ENCODE peak calls at places on chromosomes 11 and 22, in nine cellular contexts. L is sigmoid colon, M is thoracic aorta, R is GM10248, H is A549, S is hepatocyte, J is Calu3, T is GM13976, I is pancreas. C is an unnamed sample.

GRCh38 chr11:111148953-111149352 is 96.6 kb upstream of the POU2AF2 start:
- DNase-seq in L (no peak), M (no peak), R (no peak), H (no peak), S (no peak), J (no peak), T (no peak), I (no peak), C (no peak)

GRCh38 chr11:103297900-103298299 is 188.7 kb downstream of the DYNC2H1 start:
- DNase-seq in L (no peak), M (no peak), R (no peak), H (no peak), S (no peak), J (no peak), T (no peak), I (no peak), C (no peak)

GRCh38 chr11:127733552-127733951 is 733.0 kb upstream of the KIRREL3 start:
- DNase-seq in L (no peak), M (no peak), R (no peak), H (no peak), S (no peak), J (no peak), T (no peak), I (no peak), C (no peak)

GRCh38 chr11:61949169-61950034 is 749 bp upstream of the BEST1 start:
- DNase-seq in L (peak), M (no peak), R (no peak), H (peak), S (peak), J (peak), T (peak), I (peak), C (peak)

GRCh38 chr11:2089536-2090165 is 49.5 kb downstream of the IGF2 start:
- DNase-seq in L (peak), M (no peak), R (peak), H (peak), S (peak), J (peak), T (peak), I (no peak), C (no peak)

GRCh38 chr11:2590131-2590950 is 109.5 kb downstream of the KCNQ1OT1 start:
- DNase-seq in L (no peak), M (no peak), R (peak), H (no peak), S (no peak), J (no peak), T (peak), I (no peak), C (no peak)

GRCh38 chr11:3052109-3052479 is 5.1 kb downstream of the CARS1 start:
- DNase-seq in L (no peak), M (no peak), R (no peak), H (no peak), S (no peak), J (no peak), T (no peak), I (no peak), C (no peak)

GRCh38 chr22:24363243-24363642 is 64.2 kb upstream of the ADORA2A start:
- DNase-seq in L (no peak), M (no peak), R (no peak), H (no peak), S (no peak), J (no peak), T (no peak), I (no peak), C (no peak)

GRCh38 chr11:102836290-102836875 is 7.0 kb downstream of the MMP3 start:
- DNase-seq in L (no peak), M (no peak), R (no peak), H (no peak), S (no peak), J (no peak), T (no peak), I (no peak), C (no peak)

GRCh38 chr11:2534957-2535672 is 90.3 kb downstream of the KCNQ1 start:
- DNase-seq in L (peak), M (no peak), R (no peak), H (no peak), S (no peak), J (no peak), T (no peak), I (peak), C (no peak)

GRCh38 chr11:61332266-61332822 is 561 bp downstream of the DDB1 start:
- DNase-seq in L (no peak), M (no peak), R (no peak), H (peak), S (peak), J (no peak), T (peak), I (no peak), C (no peak)

GRCh38 chr11:93622043-93622442 is 39.4 kb upstream of the CEP295 start:
- DNase-seq in L (no peak), M (no peak), R (no peak), H (no peak), S (no peak), J (no peak), T (no peak), I (no peak), C (no peak)

GRCh38 chr22:40001800-40002577 is 7.2 kb downstream of the FAM83F start:
- DNase-seq in L (no peak), M (no peak), R (no peak), H (no peak), S (no peak), J (no peak), T (no peak), I (no peak), C (no peak)

GRCh38 chr22:28885939-28886338 is 2.6 kb downstream of the ZNRF3 start:
- DNase-seq in L (peak), M (no peak), R (no peak), H (no peak), S (peak), J (no peak), T (no peak), I (no peak), C (no peak)

GRCh38 chr22:50576070-50576469 is 2.2 kb downstream of the CPT1B start:
- DNase-seq in L (no peak), M (no peak), R (no peak), H (peak), S (no peak), J (peak), T (no peak), I (no peak), C (peak)

GRCh38 chr11:92276773-92277172 is 52.2 kb downstream of the FAT3 start:
- DNase-seq in L (no peak), M (no peak), R (no peak), H (no peak), S (no peak), J (no peak), T (no peak), I (no peak), C (no peak)

GRCh38 chr11:109788969-109789490 is 304.2 kb upstream of the ZC3H12C start:
- DNase-seq in L (no peak), M (no peak), R (no peak), H (no peak), S (no peak), J (no peak), T (no peak), I (no peak), C (no peak)

GRCh38 chr22:37657590-37658132 is 862 bp upstream of the PDXP start:
- DNase-seq in L (no peak), M (no peak), R (no peak), H (no peak), S (no peak), J (no peak), T (no peak), I (peak), C (no peak)

GRCh38 chr11:66860449-66860831 is 3.6 kb downstream of the LRFN4 start:
- DNase-seq in L (peak), M (no peak), R (no peak), H (no peak), S (no peak), J (no peak), T (no peak), I (no peak), C (no peak)

GRCh38 chr11:20243974-20244373 is 83.7 kb upstream of the DBX1 start:
- DNase-seq in L (no peak), M (no peak), R (no peak), H (no peak), S (no peak), J (no peak), T (no peak), I (no peak), C (no peak)

GRCh38 chr11:21552910-21553309 is 640.0 kb upstream of the ANO5 start:
- DNase-seq in L (no peak), M (no peak), R (no peak), H (no peak), S (peak), J (no peak), T (no peak), I (no peak), C (no peak)

GRCh38 chr11:86463955-86464354 is 89.3 kb downstream of the CCDC81 start:
- DNase-seq in L (no peak), M (no peak), R (no peak), H (no peak), S (no peak), J (no peak), T (no peak), I (no peak), C (no peak)

GRCh38 chr11:124748481-124749338 is 3.3 kb downstream of the VSIG2 start:
- DNase-seq in L (no peak), M (no peak), R (no peak), H (no peak), S (no peak), J (no peak), T (no peak), I (peak), C (no peak)

GRCh38 chr11:95284057-95285052 is 53.4 kb upstream of the SESN3 start:
- DNase-seq in L (no peak), M (no peak), R (no peak), H (no peak), S (no peak), J (no peak), T (no peak), I (no peak), C (no peak)

GRCh38 chr11:133545199-133545709 is 13.0 kb upstream of the OPCML start:
- DNase-seq in L (no peak), M (no peak), R (peak), H (no peak), S (no peak), J (no peak), T (peak), I (no peak), C (no peak)

GRCh38 chr11:78138281-78138680 is 1.1 kb downstream of the ALG8 start:
- DNase-seq in L (no peak), M (no peak), R (no peak), H (no peak), S (no peak), J (no peak), T (no peak), I (no peak), C (no peak)

DNA sequence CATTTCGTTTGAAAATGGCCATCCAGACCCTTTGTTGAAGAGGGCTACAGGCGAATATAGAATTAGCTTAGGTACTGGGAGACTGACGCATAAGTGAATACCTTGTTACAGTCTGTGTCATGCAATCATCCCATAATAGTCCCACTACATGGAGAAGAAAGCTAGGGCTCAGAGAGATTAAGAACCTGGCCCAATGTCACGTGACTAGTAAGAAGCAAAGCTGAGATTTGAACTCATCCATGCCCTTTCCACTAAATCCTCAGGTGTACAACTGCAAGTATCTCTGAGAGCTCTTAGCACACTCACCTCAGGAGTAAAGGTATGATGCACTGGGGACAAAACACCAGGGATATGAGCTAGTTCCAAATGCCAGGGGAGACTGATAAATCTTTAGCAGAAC is 402.6 kb downstream of the NXPE2 start:
- DNase-seq in L (no peak), M (no peak), R (no peak), H (no peak), S (no peak), J (no peak), T (no peak), I (no peak), C (no peak)
- TF ChIP-seq CTCF in L (no peak), M (no peak), R (no peak), H (no peak), S (no peak), J (no peak), T (no peak), I (no peak), C (no peak)

DNA sequence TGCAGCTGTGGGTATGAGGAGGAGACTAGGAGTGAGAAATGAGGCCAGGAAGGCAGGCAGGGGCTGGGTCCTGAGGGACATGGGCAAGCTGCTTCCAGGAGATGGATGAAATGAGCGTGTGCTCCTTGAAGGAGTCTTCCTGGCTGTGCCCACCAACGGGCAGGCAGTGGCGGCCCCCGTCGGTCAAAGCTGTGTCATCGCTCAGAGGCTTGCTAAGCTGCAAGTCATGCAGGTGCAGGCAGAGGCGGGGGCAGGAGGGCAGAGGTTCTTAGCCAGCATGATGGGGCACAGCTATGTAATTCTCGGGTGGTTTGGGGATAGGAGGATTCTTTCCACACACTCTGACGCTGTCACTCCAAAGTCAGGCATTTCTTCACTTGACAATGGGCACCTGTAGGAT is 12.5 kb upstream of the PEX26 start:
- DNase-seq in L (no peak), M (no peak), R (no peak), H (no peak), S (no peak), J (peak), T (no peak), I (no peak), C (no peak)
- TF ChIP-seq CTCF in L (no peak), M (no peak), R (no peak), H (no peak), S (no peak), J (no peak), T (peak), I (no peak), C (no peak)

GRCh38 chr22:32132126-32132525 is 27.0 kb downstream of the C22orf42 start:
- DNase-seq in L (no peak), M (no peak), R (no peak), H (no peak), S (no peak), J (no peak), T (no peak), I (no peak), C (no peak)

GRCh38 chr22:32132783-32133182 is 26.3 kb downstream of the C22orf42 start:
- DNase-seq in L (no peak), M (no peak), R (no peak), H (no peak), S (no peak), J (no peak), T (no peak), I (no peak), C (no peak)

GRCh38 chr22:32130464-32130863 is 28.6 kb downstream of the C22orf42 start:
- DNase-seq in L (no peak), M (no peak), R (no peak), H (no peak), S (no peak), J (no peak), T (no peak), I (no peak), C (no peak)

GRCh38 chr22:32123657-32124056 is 35.4 kb downstream of the C22orf42 start:
- DNase-seq in L (no peak), M (no peak), R (no peak), H (no peak), S (no peak), J (peak), T (no peak), I (no peak), C (peak)

GRCh38 chr22:32127904-32128303 is 31.2 kb downstream of the C22orf42 start:
- DNase-seq in L (no peak), M (no peak), R (no peak), H (no peak), S (no peak), J (no peak), T (no peak), I (no peak), C (no peak)
- TF ChIP-seq CTCF in L (no peak), M (no peak), R (no peak), H (no peak), S (no peak), J (no peak), T (no peak), I (no peak), C (peak)

GRCh38 chr11:119794141-119794665 is 65.2 kb upstream of the NECTIN1 start:
- DNase-seq in L (no peak), M (no peak), R (no peak), H (no peak), S (no peak), J (no peak), T (no peak), I (no peak), C (peak)

GRCh38 chr11:119795231-119795630 is 66.2 kb upstream of the NECTIN1 start:
- DNase-seq in L (no peak), M (no peak), R (no peak), H (peak), S (peak), J (peak), T (no peak), I (no peak), C (no peak)

GRCh38 chr11:119791701-119792151 is 62.7 kb upstream of the NECTIN1 start:
- DNase-seq in L (peak), M (no peak), R (no peak), H (no peak), S (peak), J (no peak), T (no peak), I (no peak), C (no peak)

GRCh38 chr11:119794756-119795155 is 65.8 kb upstream of the NECTIN1 start:
- DNase-seq in L (no peak), M (no peak), R (no peak), H (no peak), S (no peak), J (no peak), T (no peak), I (no peak), C (no peak)

GRCh38 chr11:119793335-119793984 is 64.5 kb upstream of the NECTIN1 start:
- DNase-seq in L (no peak), M (no peak), R (no peak), H (no peak), S (no peak), J (no peak), T (no peak), I (no peak), C (no peak)
- TF ChIP-seq CTCF in L (no peak), M (no peak), R (no peak), H (no peak), S (no peak), J (no peak), T (no peak), I (no peak), C (no peak)

GRCh38 chr11:121334973-121335711 is 42.6 kb downstream of the SC5D start:
- DNase-seq in L (no peak), M (no peak), R (no peak), H (no peak), S (no peak), J (no peak), T (no peak), I (no peak), C (no peak)
- TF ChIP-seq CTCF in L (no peak), M (no peak), R (no peak), H (no peak), S (peak), J (no peak), T (no peak), I (no peak), C (no peak)

DNA sequence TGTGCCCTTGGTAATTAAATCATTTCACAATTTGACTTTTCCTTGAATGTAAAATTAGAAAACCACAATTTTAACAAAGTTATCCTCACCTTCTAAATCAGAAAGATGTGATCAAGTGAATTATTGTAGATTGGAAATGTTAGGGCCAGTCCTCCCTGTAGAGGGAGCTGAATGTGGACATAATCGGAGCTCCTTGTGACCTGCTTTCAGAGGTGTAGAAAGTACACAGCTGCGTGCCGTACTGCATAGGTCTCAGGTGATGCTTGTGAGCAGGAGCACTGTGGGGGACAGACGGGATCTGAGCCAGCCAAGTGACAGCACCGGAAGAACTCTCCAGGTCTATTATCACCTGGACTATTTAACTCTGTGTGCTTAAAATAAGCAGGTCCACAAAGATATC is 338.0 kb downstream of the AASDHPPT start:
- DNase-seq in L (no peak), M (no peak), R (no peak), H (no peak), S (peak), J (no peak), T (no peak), I (no peak), C (no peak)
- TF ChIP-seq CTCF in L (no peak), M (no peak), R (no peak), H (no peak), S (peak), J (no peak), T (no peak), I (no peak), C (no peak)

GRCh38 chr22:30695871-30696655 is 1.4 kb downstream of the OSBP2 start:
- DNase-seq in L (no peak), M (no peak), R (no peak), H (no peak), S (no peak), J (no peak), T (peak), I (no peak), C (no peak)

GRCh38 chr22:30695351-30695762 is 683 bp downstream of the OSBP2 start:
- DNase-seq in L (no peak), M (no peak), R (no peak), H (no peak), S (no peak), J (no peak), T (peak), I (peak), C (no peak)

GRCh38 chr22:30694638-30695350 is at the start of gene OSBP2:
- DNase-seq in L (peak), M (no peak), R (peak), H (no peak), S (peak), J (peak), T (peak), I (peak), C (peak)

GRCh38 chr22:30691204-30691603 is 3.5 kb upstream of the OSBP2 start:
- DNase-seq in L (no peak), M (no peak), R (no peak), H (no peak), S (no peak), J (no peak), T (no peak), I (no peak), C (no peak)

DNA sequence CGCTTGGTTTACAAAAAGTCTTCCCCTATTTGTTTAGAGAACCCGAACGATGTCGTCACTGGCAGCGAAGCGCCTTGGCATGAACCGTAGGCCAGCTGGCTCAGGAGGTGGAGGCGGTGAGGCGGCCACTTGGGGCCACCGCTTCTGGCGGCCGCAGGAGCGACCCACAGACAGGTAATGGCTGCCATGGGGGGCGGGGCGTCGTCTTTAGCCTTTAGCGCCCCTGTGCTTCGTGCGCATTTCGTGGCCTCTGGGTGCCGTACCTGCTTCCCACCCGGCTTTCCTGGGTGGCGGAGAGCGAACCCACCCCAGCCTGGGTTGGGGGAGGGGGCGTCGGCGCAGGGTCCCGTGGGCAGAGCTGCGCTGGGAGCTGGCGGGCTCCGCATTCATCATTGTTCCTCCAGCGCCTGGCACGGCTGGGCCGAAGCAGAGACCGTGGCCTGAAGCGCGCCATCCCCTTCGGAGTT is 470 bp upstream of the OSBP2 start:
- DNase-seq in L (peak), M (peak), R (peak), H (peak), S (peak), J (peak), T (peak), I (peak), C (peak)
- TF ChIP-seq CTCF in L (no peak), M (no peak), R (no peak), H (no peak), S (no peak), J (no peak), T (no peak), I (no peak), C (no peak)

C was measured in nephron progenitor cell.